ENCODE peak calls at places on chromosomes 5 and 9, in ten cellular contexts. U is psoas muscle; T is DND-41; C is stomach; G is thoracic aorta; P is GM23248; X is cardiac muscle cell; E is spleen; A is CD4-positive, CD25-positive, alpha-beta regulatory T cell; N is heart right ventricle. V is an unnamed sample. For H3K4me1, the result is how much of the 10 kb centered on the place peaks cover.

GRCh38 chr9:109114670-109115069 is 5.1 kb downstream of the TMEM245 start:
- DNase-seq in G (no peak), A (no peak), P (peak), C (no peak), T (no peak), E (no peak), X (no peak), U (no peak), N (no peak), V (no peak)

GRCh38 chr9:69171049-69171448 is 3.0 kb upstream of the TJP2 start:
- DNase-seq in P (peak), A (no peak), T (no peak), E (no peak), G (no peak), N (no peak), U (no peak), X (no peak), C (peak), V (no peak)

GRCh38 chr5:178069909-178070308 is 43.4 kb upstream of the N4BP3 start:
- DNase-seq in U (no peak), E (peak), N (no peak), X (peak), C (no peak), T (peak), A (peak), G (no peak), P (peak), V (no peak)

GRCh38 chr9:108525214-108525613 is 330.6 kb downstream of the ACTL7B start:
- DNase-seq in X (no peak), C (no peak), G (no peak), P (no peak), U (no peak), T (no peak), A (no peak), N (no peak), E (no peak), V (no peak)

GRCh38 chr9:129939426-129939825 is 103.6 kb downstream of the FNBP1 start:
- DNase-seq in P (no peak), X (no peak), N (no peak), G (no peak), E (no peak), C (no peak), T (no peak), U (no peak), A (no peak), V (no peak)

GRCh38 chr5:28403846-28404245 is 1365.5 kb upstream of the CDH9 start:
- DNase-seq in U (no peak), C (no peak), N (no peak), E (no peak), A (no peak), G (no peak), T (no peak), X (no peak), P (no peak), V (no peak)

GRCh38 chr5:126137771-126138474 is 285.3 kb upstream of the GRAMD2B start:
- DNase-seq in U (no peak), T (no peak), N (no peak), P (peak), C (no peak), A (no peak), X (no peak), E (no peak), G (no peak), V (no peak)

GRCh38 chr5:60668715-60669304 is 31.2 kb downstream of the DEPDC1B start:
- DNase-seq in T (no peak), P (peak), A (peak), N (no peak), E (no peak), G (no peak), X (peak), U (no peak), C (no peak), V (no peak)

GRCh38 chr9:76817489-76817888 is 53.3 kb downstream of the PCA3 start:
- DNase-seq in P (peak), X (no peak), U (no peak), G (no peak), A (no peak), E (no peak), T (no peak), C (no peak), N (no peak), V (no peak)

GRCh38 chr5:56649569-56649968 is 165.8 kb upstream of the MAP3K1 start:
- DNase-seq in P (peak), E (no peak), U (peak), N (peak), G (no peak), X (no peak), C (no peak), A (no peak), T (no peak), V (no peak)

GRCh38 chr5:67827521-67827920 is 388.0 kb upstream of the PIK3R1 start:
- DNase-seq in C (no peak), G (no peak), E (no peak), U (no peak), T (no peak), X (no peak), N (no peak), A (no peak), P (no peak), V (no peak)

GRCh38 chr5:21152611-21153010 is 1164.6 kb upstream of the CDH18 start:
- DNase-seq in P (peak), T (no peak), X (no peak), N (no peak), U (no peak), G (no peak), C (no peak), A (no peak), E (no peak), V (no peak)

GRCh38 chr5:149464796-149465489 is 85.9 kb upstream of the IL17B start:
- DNase-seq in G (no peak), U (peak), X (no peak), T (no peak), E (peak), P (peak), C (no peak), A (no peak), N (peak), V (no peak)

GRCh38 chr5:56751914-56752313 is 63.4 kb upstream of the MAP3K1 start:
- DNase-seq in U (no peak), X (no peak), C (no peak), E (no peak), N (no peak), T (no peak), A (no peak), P (no peak), G (no peak), V (no peak)

GRCh38 chr5:67215592-67216471 is 19.2 kb upstream of the CD180 start:
- DNase-seq in P (peak), G (peak), T (peak), E (peak), C (peak), X (peak), A (peak), U (peak), N (peak), V (peak)

GRCh38 chr9:134316444-134317160 is 9.7 kb upstream of the RXRA start:
- DNase-seq in A (no peak), G (no peak), U (peak), E (peak), N (peak), P (peak), C (no peak), T (no peak), X (peak), V (no peak)

GRCh38 chr5:58582411-58583393 is at the start of gene RAB3C:
- DNase-seq in N (peak), C (peak), A (peak), X (peak), P (peak), T (no peak), U (peak), E (peak), G (peak), V (peak)

GRCh38 chr5:112742424-112742823 is 4.7 kb downstream of the APC start:
- DNase-seq in T (no peak), N (no peak), E (no peak), U (no peak), G (no peak), X (no peak), C (no peak), P (peak), A (no peak), V (no peak)

GRCh38 chr5:181283347-181283746 is 22.4 kb upstream of the TRIM52 start:
- DNase-seq in G (no peak), U (no peak), C (no peak), P (no peak), N (no peak), A (no peak), X (no peak), E (peak), T (no peak), V (no peak)

GRCh38 chr5:39283231-39283818 is 64.0 kb upstream of the FYB1 start:
- DNase-seq in U (no peak), N (no peak), X (peak), T (peak), C (no peak), P (peak), E (no peak), G (no peak), A (peak), V (no peak)

GRCh38 chr5:173020643-173021042 is 35.5 kb upstream of the CREBRF start:
- DNase-seq in C (no peak), U (peak), P (no peak), X (no peak), T (no peak), A (no peak), G (no peak), N (no peak), E (no peak), V (no peak)

GRCh38 chr9:34252670-34253459 is 74.0 kb downstream of the UBAP1 start:
- DNase-seq in P (peak), U (peak), G (no peak), X (peak), C (no peak), T (peak), A (peak), N (peak), E (peak), V (no peak)

GRCh38 chr5:14268236-14268701 is 125.1 kb downstream of the TRIO start:
- DNase-seq in P (peak), G (peak), X (no peak), E (no peak), U (peak), N (no peak), C (no peak), T (no peak), A (no peak), V (peak)

GRCh38 chr9:34961574-34962480 is 3.7 kb downstream of the PHF24 start:
- DNase-seq in U (no peak), G (no peak), C (no peak), P (peak), X (no peak), A (no peak), N (no peak), E (no peak), T (no peak), V (no peak)

GRCh38 chr5:179163236-179164155 is 103.3 kb downstream of the ZNF354C start:
- DNase-seq in U (no peak), P (no peak), A (no peak), C (no peak), N (no peak), G (no peak), X (no peak), T (no peak), E (peak), V (peak)

GRCh38 chr9:124470306-124470705 is 20.1 kb downstream of the ADGRD2 start:
- DNase-seq in A (no peak), T (no peak), X (no peak), N (no peak), C (no peak), P (no peak), U (peak), E (no peak), G (no peak), V (no peak)

GRCh38 chr5:115457985-115458384 is 86.6 kb downstream of the FEM1C start:
- DNase-seq in X (no peak), P (no peak), N (no peak), E (no peak), T (no peak), C (peak), A (no peak), U (no peak), G (no peak), V (no peak)

GRCh38 chr9:121886759-121887485 is 206.2 kb downstream of the TTLL11 start:
- DNase-seq in C (peak), G (no peak), A (no peak), P (no peak), U (no peak), E (no peak), X (no peak), T (no peak), N (no peak), V (no peak)

GRCh38 chr5:139649082-139649991 is 1.2 kb downstream of the CXXC5 start:
- DNase-seq in X (peak), T (peak), C (no peak), N (no peak), E (peak), P (peak), G (no peak), U (peak), A (no peak), V (peak)
- H3K4me1 ChIP-seq in X (under half), T (half or more), C (half or more), N (under half), E (half or more), P (under half), G (under half), U (under half), A (under half), V (under half)

GRCh38 chr5:141608557-141608956 is 10.2 kb downstream of the DIAPH1 start:
- DNase-seq in U (no peak), E (no peak), T (no peak), P (no peak), N (no peak), C (no peak), A (no peak), G (no peak), X (no peak), V (no peak)
- H3K4me1 ChIP-seq in U (half or more), E (half or more), T (half or more), P (under half), N (under half), C (half or more), A (half or more), G (under half), X (under half), V (half or more)

GRCh38 chr5:150499437-150499956 is 8.4 kb upstream of the NDST1 start:
- DNase-seq in U (no peak), C (no peak), X (no peak), N (no peak), P (no peak), T (no peak), A (no peak), G (no peak), E (no peak), V (no peak)

GRCh38 chr5:150498971-150499370 is 9.0 kb upstream of the NDST1 start:
- DNase-seq in P (no peak), C (no peak), U (no peak), A (no peak), E (no peak), N (no peak), G (no peak), T (no peak), X (no peak), V (no peak)

GRCh38 chr5:150497274-150497988 is 10.5 kb upstream of the NDST1 start:
- DNase-seq in A (no peak), E (no peak), T (no peak), U (peak), C (peak), N (peak), P (peak), G (peak), X (no peak), V (peak)

GRCh38 chr5:150497989-150498317 is 10.0 kb upstream of the NDST1 start:
- DNase-seq in N (no peak), X (no peak), E (no peak), U (peak), G (no peak), T (no peak), C (no peak), A (no peak), P (no peak), V (peak)

DNA sequence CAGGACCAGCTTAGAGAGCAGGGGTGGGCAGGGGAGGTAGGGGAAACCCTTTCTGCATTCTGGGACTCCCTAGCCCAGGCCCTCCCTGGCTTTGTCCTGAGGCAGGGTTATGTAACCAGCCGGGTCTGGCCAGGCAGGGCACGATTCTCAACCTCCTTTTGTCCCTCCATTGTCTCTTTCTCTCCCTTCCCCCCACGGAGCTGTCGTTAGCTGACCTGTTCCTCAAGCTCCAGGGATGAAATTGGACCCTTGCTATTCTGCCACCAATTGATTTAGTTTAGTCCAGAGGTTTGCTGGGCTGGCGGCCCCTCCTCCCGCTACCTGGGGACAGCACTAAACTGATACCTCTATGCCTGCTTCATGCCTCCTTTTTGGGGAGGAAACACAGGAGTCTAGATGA is 9.4 kb upstream of the NDST1 start:
- DNase-seq in G (no peak), N (no peak), U (no peak), T (no peak), P (peak), C (no peak), X (no peak), A (no peak), E (no peak), V (peak)
- H3K4me1 ChIP-seq in G (under half), N (under half), U (half or more), T (under half), P (half or more), C (half or more), X (under half), A (under half), E (half or more), V (half or more)

DNA sequence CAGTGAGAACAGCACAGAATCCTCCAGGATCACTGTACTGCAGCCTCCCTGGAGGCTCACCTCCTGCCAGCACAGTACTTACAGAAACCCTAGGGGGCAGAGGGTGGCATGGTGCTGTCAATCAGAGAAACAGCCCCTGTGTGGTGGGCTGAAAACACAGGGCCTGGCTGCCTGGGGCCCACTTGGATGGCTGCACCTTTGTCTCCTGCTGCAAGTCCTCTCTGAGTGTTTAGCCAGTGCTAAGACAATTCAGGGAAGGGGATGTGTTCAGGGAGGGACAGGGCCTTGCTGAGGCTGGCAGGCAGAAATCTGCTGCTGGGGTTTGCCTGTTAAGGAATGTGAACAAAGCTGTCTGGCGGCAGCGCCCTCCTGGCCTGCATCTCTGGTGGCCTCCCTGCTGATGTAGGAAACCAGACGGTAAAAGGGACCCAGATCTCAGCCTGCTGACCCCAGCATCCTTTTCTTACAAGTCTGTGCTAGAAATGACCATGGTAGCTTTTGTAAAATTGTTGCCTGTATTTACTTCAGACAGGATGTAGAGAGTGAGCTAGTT is 39.5 kb downstream of the PRRC2B start:
- DNase-seq in U (no peak), C (no peak), N (no peak), E (peak), G (no peak), P (peak), T (no peak), A (no peak), X (no peak), V (no peak)
- H3K4me1 ChIP-seq in U (under half), C (under half), N (under half), E (under half), G (under half), P (under half), T (under half), A (under half), X (under half), V (under half)

DNA sequence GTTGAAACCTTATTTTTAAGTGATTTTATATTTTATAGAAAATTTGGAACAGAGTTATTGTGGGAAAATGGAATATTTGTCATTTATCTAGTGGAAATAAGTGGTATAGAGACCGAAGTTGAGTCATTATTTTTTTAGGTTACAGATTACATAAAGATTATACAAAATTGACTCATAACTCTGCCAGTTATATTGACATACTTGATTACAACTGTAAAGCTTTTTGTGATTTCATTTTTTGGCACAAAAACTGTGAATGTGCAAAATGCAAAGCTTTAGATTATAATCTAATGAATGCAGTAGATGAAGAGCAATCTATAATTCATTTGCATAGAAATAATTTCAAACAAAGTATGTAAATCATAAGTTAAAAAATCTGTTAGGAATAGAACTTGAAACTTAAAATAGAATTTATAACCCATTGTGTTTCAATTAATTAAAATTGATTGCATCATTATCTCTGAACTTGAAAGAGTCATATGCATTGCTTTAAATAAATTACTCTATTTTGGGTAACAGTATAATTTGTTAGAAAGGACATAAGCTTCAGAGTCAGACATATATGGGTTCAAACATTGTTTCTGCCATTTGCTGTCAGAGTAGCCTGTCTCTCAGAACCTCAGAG is 280.4 kb downstream of the FER start:
- DNase-seq in E (no peak), G (no peak), C (no peak), A (no peak), P (no peak), T (no peak), N (no peak), U (no peak), X (no peak), V (no peak)
- H3K4me1 ChIP-seq in E (under half), G (under half), C (under half), A (under half), P (under half), T (under half), N (under half), U (under half), X (under half), V (under half)

DNA sequence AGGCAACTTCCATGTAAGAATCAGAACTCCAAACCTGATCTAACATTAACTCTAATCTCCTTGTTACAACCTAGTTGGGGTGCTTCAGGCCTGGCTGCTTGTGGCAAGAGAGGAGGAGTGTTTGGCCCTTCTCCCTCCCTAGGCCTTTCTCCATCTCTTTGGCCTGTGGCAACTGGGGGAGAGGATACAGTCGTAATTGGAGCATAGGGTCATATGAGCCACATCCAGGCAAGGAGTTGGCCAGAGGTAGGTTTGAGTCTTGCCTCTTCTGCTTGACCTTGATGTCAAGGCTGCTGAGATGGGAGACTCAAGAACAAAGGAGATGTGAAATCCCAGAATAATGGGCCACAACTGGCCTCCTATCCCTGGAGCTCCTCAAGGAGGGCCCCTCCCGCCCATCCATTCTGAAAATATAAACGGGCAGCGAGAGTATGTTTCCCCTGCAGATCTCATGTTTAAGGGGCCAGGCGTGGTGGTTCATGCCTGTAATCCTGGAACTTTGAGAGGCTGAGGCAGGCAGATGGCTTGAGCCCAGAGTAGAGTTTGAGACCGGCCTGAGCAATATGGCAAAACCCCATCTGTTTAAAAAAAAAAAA is 59.3 kb upstream of the ANGPTL2 start:
- DNase-seq in P (no peak), E (peak), U (peak), G (no peak), T (no peak), X (no peak), C (no peak), N (no peak), A (no peak), V (no peak)
- H3K4me1 ChIP-seq in P (under half), E (under half), U (under half), G (under half), T (under half), X (under half), C (under half), N (under half), A (under half), V (under half)

GRCh38 chr5:150781706-150782614 is 3.4 kb downstream of the SMIM3 start:
- DNase-seq in P (peak), T (no peak), X (no peak), U (peak), G (peak), A (no peak), C (peak), N (peak), E (no peak), V (peak)
- H3K4me1 ChIP-seq in P (half or more), T (half or more), X (under half), U (under half), G (half or more), A (under half), C (half or more), N (under half), E (half or more), V (under half)

GRCh38 chr9:78044886-78045285 is 13.3 kb upstream of the GNAQ start:
- DNase-seq in X (no peak), A (no peak), N (no peak), P (no peak), U (no peak), T (no peak), G (no peak), E (no peak), C (no peak), V (no peak)
- H3K4me1 ChIP-seq in X (under half), A (under half), N (under half), P (under half), U (under half), T (under half), G (under half), E (under half), C (under half), V (under half)

V was measured in gastrocnemius medialis.